ENCODE peak calls at places on chromosomes 1 and 21, in eight cellular contexts. D is cardiac fibroblast, I is gastrocnemius medialis, S is lower leg skin, Y is A549, E is K562, B is AG04450, C is MM.1S. W is an unnamed sample.

GRCh38 chr1:59698386-59698785 is 116.4 kb upstream of the HOOK1 start:
- DNase-seq in Y (no peak), I (no peak), C (no peak), D (no peak), B (no peak), S (no peak), E (no peak), W (no peak)

GRCh38 chr1:243708210-243708609 is 141.8 kb downstream of the AKT3 start:
- DNase-seq in B (no peak), C (no peak), D (peak; percentile 40), S (no peak), I (no peak), Y (no peak), E (no peak), W (no peak)

GRCh38 chr1:32813941-32814739 is 3.0 kb downstream of the YARS1 start:
- DNase-seq in E (peak; percentile 68), I (no peak), S (no peak), D (peak; percentile 76), B (no peak), C (no peak), Y (peak; percentile 7), W (no peak)

GRCh38 chr1:174242856-174243255 is 83.5 kb downstream of the RABGAP1L start:
- DNase-seq in I (no peak), Y (no peak), B (no peak), S (no peak), E (no peak), C (no peak), D (no peak), W (no peak)

GRCh38 chr21:45882641-45883040 is 98.9 kb upstream of the COL6A1 start:
- DNase-seq in C (no peak), D (no peak), S (no peak), I (no peak), B (no peak), Y (no peak), E (no peak), W (no peak)

GRCh38 chr21:44706026-44706705 is 5.2 kb downstream of the TSPEAR start:
- DNase-seq in B (no peak), D (no peak), I (no peak), E (no peak), C (no peak), S (no peak), Y (no peak), W (no peak)

GRCh38 chr1:235129774-235130570 is 1.3 kb upstream of the TOMM20 start:
- DNase-seq in Y (no peak), S (no peak), E (no peak), C (no peak), D (no peak), B (no peak), I (no peak), W (no peak)

GRCh38 chr1:117563492-117563875 is 42.4 kb upstream of the TENT5C start:
- DNase-seq in D (no peak), S (peak; percentile 3), I (no peak), C (no peak), Y (no peak), E (no peak), B (no peak), W (no peak)

GRCh38 chr1:150557065-150557600 is 7.9 kb downstream of the ADAMTSL4 start:
- DNase-seq in C (no peak), S (no peak), I (no peak), D (no peak), B (no peak), Y (no peak), E (no peak), W (no peak)

GRCh38 chr1:164602480-164603093 is 43.6 kb downstream of the PBX1 start:
- DNase-seq in D (no peak), E (no peak), S (peak; percentile 62), I (peak; percentile 26), B (no peak), Y (no peak), C (peak; percentile 57), W (no peak)

GRCh38 chr1:206933333-206933945 is 11.7 kb upstream of the FCMR start:
- DNase-seq in Y (peak; percentile 45), E (peak; percentile 71), B (no peak), D (peak; percentile 30), S (no peak), C (peak; percentile 89), I (no peak), W (no peak)

GRCh38 chr1:242828828-242829227 is 304.3 kb upstream of the PLD5 start:
- DNase-seq in E (no peak), S (no peak), I (no peak), Y (no peak), C (no peak), D (no peak), B (no peak), W (no peak)

GRCh38 chr1:226485192-226485591 is 63.4 kb upstream of the STUM start:
- DNase-seq in I (no peak), E (no peak), Y (no peak), D (no peak), S (no peak), C (no peak), B (no peak), W (no peak)

GRCh38 chr1:119747451-119747850 is 21.3 kb downstream of the HMGCS2 start:
- DNase-seq in D (no peak), Y (no peak), E (no peak), B (no peak), C (no peak), S (no peak), I (no peak), W (no peak)

GRCh38 chr21:36162631-36163030 is 6.0 kb downstream of the DOP1B start:
- DNase-seq in Y (no peak), E (no peak), I (no peak), B (no peak), S (no peak), D (no peak), C (no peak), W (no peak)

GRCh38 chr1:63537940-63538339 is 14.6 kb downstream of the EFCAB7 start:
- DNase-seq in D (peak; percentile 51), I (no peak), E (no peak), B (no peak), Y (no peak), C (no peak), S (no peak), W (no peak)

GRCh38 chr1:118223426-118223825 is 38.4 kb upstream of the SPAG17 start:
- DNase-seq in Y (no peak), C (peak; percentile 10), E (peak; percentile 10), I (peak; percentile 10), S (no peak), B (no peak), D (peak; percentile 45), W (no peak)

GRCh38 chr1:81664341-81664740 is 136.4 kb upstream of the ADGRL2 start:
- DNase-seq in B (no peak), C (no peak), Y (no peak), D (peak; percentile 50), I (no peak), E (no peak), S (no peak), W (no peak)
- H3K4me3 ChIP-seq in B (no peak overlapping the region), C (no peak overlapping the region), Y (no peak overlapping the region), D (no peak overlapping the region), I (no peak overlapping the region), E (no peak overlapping the region), S (no peak overlapping the region), W (no peak overlapping the region)

DNA sequence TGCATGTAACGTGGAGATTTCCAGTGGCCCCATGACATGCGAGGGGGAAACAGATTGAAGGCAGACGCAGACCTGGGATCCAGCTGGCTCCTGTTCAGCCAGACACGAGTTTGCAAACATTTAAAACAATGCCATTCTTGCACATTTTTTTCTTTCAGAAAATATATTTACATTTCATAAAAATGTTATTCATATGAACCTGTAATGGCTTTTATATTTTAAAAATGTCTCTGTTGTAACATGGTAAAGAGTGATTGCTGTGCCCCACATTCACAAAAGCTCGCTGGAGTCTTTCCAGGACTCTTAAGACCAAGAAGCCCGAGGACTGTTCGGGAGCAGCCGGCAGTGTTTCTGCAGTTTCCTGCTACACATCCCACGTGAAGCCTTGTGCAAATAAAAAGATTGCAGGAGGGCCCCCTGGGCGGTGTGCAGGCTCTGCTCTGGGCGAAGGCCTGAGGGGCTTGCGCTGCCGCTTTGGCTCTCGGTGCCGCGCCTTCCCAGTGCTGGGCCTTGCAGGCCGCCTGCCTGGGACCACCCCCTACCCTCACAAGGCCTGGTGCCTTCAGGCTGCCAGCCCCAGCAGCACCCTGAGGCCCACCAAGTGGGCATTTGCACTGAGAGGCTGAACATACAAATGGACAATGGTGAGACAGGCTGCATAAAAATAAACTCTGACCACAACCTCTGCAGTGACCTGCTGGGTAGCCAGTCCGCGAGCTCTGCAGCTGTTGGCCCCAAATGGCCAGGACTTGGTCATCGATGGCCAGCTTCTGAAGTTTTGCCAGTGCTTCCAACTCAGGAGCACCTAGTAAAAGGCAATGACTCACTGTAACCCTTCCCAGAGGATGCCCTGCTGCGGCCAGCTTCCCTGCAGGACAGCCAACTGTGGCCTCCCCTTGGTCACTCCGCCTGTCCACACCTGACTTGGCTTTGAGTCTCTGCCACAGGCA is 185.1 kb downstream of the DYRK1A start:
- DNase-seq in E (no peak), S (no peak), C (no peak), Y (no peak), I (peak; percentile 90), B (no peak), D (peak; percentile 10), W (no peak)
- H3K4me3 ChIP-seq in E (no peak overlapping the region), S (no peak overlapping the region), C (no peak overlapping the region), Y (no peak overlapping the region), I (no peak overlapping the region), B (no peak overlapping the region), D (no peak overlapping the region), W (no peak overlapping the region)

GRCh38 chr1:5423109-5423508 is 569.1 kb downstream of the NPHP4 start:
- DNase-seq in C (no peak), D (no peak), E (no peak), S (no peak), Y (no peak), I (no peak), B (no peak), W (no peak)

GRCh38 chr1:5427026-5427613 is 565.1 kb downstream of the NPHP4 start:
- DNase-seq in D (no peak), B (no peak), Y (no peak), E (no peak), S (no peak), C (no peak), I (no peak), W (no peak)

GRCh38 chr1:5424802-5425201 is 567.4 kb downstream of the NPHP4 start:
- DNase-seq in I (no peak), S (no peak), D (no peak), Y (no peak), E (no peak), C (no peak), B (no peak), W (no peak)

GRCh38 chr1:5428391-5428790 is 563.8 kb downstream of the NPHP4 start:
- DNase-seq in D (no peak), Y (no peak), C (no peak), B (no peak), E (no peak), I (no peak), S (no peak), W (no peak)

GRCh38 chr1:5425304-5425703 is 566.9 kb downstream of the NPHP4 start:
- DNase-seq in S (no peak), B (no peak), D (no peak), I (no peak), C (no peak), Y (no peak), E (no peak), W (no peak)
- H3K4me3 ChIP-seq in S (no peak overlapping the region), B (no peak overlapping the region), D (no peak overlapping the region), I (no peak overlapping the region), C (no peak overlapping the region), Y (no peak overlapping the region), E (no peak overlapping the region), W (no peak overlapping the region)

DNA sequence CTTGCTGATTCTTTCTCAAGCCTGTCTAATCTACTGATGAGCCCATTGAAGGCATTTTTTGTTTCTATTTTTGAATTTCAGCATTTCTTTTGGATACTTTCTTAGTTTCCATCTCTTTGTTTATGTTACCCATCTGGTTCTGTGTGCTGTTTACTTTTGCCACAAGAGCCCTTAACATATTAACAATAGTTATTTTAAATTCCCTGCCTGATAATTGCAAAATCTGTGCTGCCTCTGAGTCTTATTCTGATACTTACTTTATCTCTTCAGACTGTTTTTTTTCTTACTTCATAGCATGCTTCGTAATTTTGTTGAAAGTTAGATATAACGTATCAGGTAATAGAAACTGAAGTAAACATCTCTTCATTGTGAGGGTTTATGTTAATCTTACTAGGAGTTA is 75.8 kb upstream of the ZRANB2 start:
- DNase-seq in I (no peak), D (no peak), S (no peak), C (no peak), Y (no peak), E (no peak), B (no peak), W (no peak)
- H3K4me3 ChIP-seq in I (no peak overlapping the region), D (no peak overlapping the region), S (no peak overlapping the region), C (no peak overlapping the region), Y (no peak overlapping the region), E (no peak overlapping the region), B (no peak overlapping the region), W (no peak overlapping the region)

W was measured in thoracic aorta.